ENCODE peak calls at places on chromosome 19, in nine cellular contexts. K is psoas muscle, W is small intestine, S is WERI-Rb-1, N is heart right ventricle, U is mesendoderm, D is stomach, R is left ventricle myocardium inferior, P is body of pancreas. J is an unnamed sample.

GRCh38 chr19:7507884-7508283 is 8.0 kb upstream of the ZNF358 start:
- DNase-seq in S (peak; percentile 78), P (peak; percentile 71), W (peak; percentile 77), K (peak; percentile 83), U (peak; percentile 85), D (peak; percentile 80), N (no peak), R (peak; percentile 55), J (no peak)

GRCh38 chr19:51708811-51709210 is 15.0 kb downstream of the HAS1 start:
- DNase-seq in R (no peak), N (no peak), K (no peak), D (no peak), P (no peak), S (no peak), U (no peak), W (no peak), J (no peak)

GRCh38 chr19:35889370-35890112 is 10.8 kb downstream of the NFKBID start:
- DNase-seq in D (no peak), K (no peak), P (no peak), S (no peak), N (no peak), W (no peak), R (no peak), U (no peak), J (no peak)

GRCh38 chr19:50702870-50703829 is 16.5 kb downstream of the SHANK1 start:
- DNase-seq in S (peak; percentile 57), U (no peak), R (no peak), N (no peak), W (no peak), P (no peak), D (no peak), K (no peak), J (no peak)

GRCh38 chr19:29378126-29378525 is 147.7 kb upstream of the VSTM2B start:
- DNase-seq in W (no peak), P (no peak), D (no peak), U (no peak), K (no peak), R (no peak), S (no peak), N (no peak), J (peak; percentile 58)

GRCh38 chr19:58311345-58311744 is 6.2 kb downstream of the ERVK3-1 start:
- DNase-seq in W (no peak), S (no peak), P (no peak), U (no peak), K (no peak), D (no peak), R (no peak), N (no peak), J (no peak)

GRCh38 chr19:35295792-35296462 is 4.0 kb downstream of the MAG start:
- DNase-seq in R (no peak), K (no peak), N (no peak), D (no peak), U (no peak), S (no peak), W (no peak), P (no peak), J (no peak)

GRCh38 chr19:1905071-1905862 is at the start of the genes ADAT3 and SCAMP4:
- DNase-seq in R (peak; percentile 100), U (peak; percentile 100), W (peak; percentile 99), K (peak; percentile 100), N (peak; percentile 99), P (peak; percentile 99), D (peak; percentile 99), S (peak; percentile 99), J (peak; percentile 99)

GRCh38 chr19:18655173-18655844 is 18.5 kb downstream of the KLHL26 start:
- DNase-seq in S (no peak), R (no peak), K (no peak), P (no peak), U (no peak), N (no peak), D (no peak), W (no peak), J (no peak)

GRCh38 chr19:18656337-18657086 is 19.7 kb downstream of the KLHL26 start:
- DNase-seq in R (no peak), P (no peak), K (no peak), U (no peak), W (no peak), S (no peak), N (no peak), D (no peak), J (no peak)

GRCh38 chr19:18659281-18660050 is 22.6 kb downstream of the KLHL26 start:
- DNase-seq in D (no peak), N (peak; percentile 67), W (no peak), U (no peak), K (peak; percentile 73), R (peak; percentile 61), P (peak; percentile 31), S (no peak), J (no peak)

GRCh38 chr19:18658366-18658855 is 21.6 kb downstream of the KLHL26 start:
- DNase-seq in S (no peak), D (no peak), K (no peak), W (no peak), P (no peak), N (no peak), U (no peak), R (no peak), J (no peak)

DNA sequence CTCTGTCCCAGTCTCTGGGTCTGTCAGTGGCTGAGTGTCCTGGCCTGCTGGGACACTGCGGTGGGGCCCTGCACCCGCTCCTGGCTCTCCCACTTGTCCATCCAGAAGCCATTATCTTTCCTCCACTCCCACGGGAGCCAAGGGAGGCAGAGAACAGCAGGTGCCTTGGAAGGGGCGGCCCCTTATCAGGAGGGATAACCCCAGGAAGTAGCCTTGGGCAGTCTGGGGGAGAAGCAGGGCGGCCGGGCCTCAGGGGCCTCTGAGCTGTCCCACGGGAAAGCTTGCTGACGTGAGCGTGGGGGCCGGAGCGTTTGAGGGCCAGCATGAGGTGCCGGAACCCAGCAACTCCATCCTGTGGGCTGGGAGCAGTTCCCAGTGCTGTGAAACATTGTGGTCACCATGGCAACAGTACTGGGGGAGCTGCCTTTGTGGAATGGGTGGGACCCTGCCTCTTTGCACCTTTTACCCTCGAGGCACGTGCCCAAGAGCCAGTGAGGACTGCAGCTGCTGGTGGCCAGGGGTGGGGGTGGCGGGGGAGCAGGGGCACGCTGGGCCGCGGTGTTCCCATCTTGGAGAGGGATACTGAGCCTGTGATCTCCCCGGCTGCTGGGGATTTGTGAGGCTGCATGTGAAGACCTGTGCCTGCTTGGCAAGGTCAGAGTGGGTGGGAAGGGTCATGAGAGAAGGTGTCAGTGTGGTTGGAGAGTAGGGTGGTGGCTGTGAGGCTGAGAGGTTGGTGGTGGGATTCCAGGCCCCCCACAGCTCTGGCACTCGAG is 20.9 kb downstream of the KLHL26 start:
- DNase-seq in R (peak; percentile 75), S (no peak), N (peak; percentile 84), W (no peak), K (peak; percentile 69), D (no peak), U (peak; percentile 87), P (peak; percentile 38), J (no peak)
- H3K27ac ChIP-seq in R (peak overlapping the region; percentile 84), S (no peak overlapping the region), N (peak overlapping the region; percentile 82), W (peak overlapping the region; percentile 33), K (peak overlapping the region; percentile 89), D (peak overlapping the region; percentile 79), U (no peak overlapping the region), P (no peak overlapping the region), J (peak overlapping the region; percentile 90)

GRCh38 chr19:38223119-38223523 is 901 bp downstream of the DPF1 start:
- DNase-seq in R (no peak), K (no peak), N (no peak), U (no peak), W (no peak), S (no peak), D (no peak), P (no peak), J (no peak)

GRCh38 chr19:38221919-38222828 is 1.8 kb downstream of the DPF1 start:
- DNase-seq in D (no peak), R (no peak), S (no peak), K (no peak), P (no peak), W (no peak), U (no peak), N (no peak), J (no peak)

GRCh38 chr19:38223617-38224013 is 407 bp downstream of the DPF1 start:
- DNase-seq in D (no peak), S (no peak), W (no peak), U (no peak), R (no peak), P (no peak), N (no peak), K (no peak), J (no peak)

GRCh38 chr19:38219221-38219620 is 4.8 kb downstream of the DPF1 start:
- DNase-seq in W (no peak), U (no peak), N (no peak), P (no peak), R (no peak), K (no peak), D (no peak), S (no peak), J (no peak)

DNA sequence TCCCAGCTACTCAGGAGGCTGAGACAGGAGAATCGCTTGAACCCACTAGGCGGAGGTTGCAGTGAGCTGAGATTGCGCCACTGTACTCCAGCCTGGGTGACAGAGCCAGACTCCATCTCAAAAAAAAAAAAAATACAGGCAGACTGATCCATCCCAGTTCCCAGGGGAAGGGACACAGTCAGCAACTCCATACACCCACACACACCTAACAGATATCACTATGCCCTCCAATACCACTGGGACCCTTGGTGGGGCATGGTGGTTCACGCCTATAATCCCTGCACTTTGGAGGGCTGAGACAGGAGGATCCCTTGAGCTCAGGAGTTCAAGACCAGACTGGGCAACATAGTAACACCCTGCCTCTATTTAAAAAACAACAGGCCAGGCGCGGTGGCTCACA is 2.6 kb downstream of the DPF1 start:
- DNase-seq in U (no peak), S (no peak), R (no peak), W (no peak), N (no peak), D (no peak), P (no peak), K (no peak), J (no peak)
- H3K36me3 ChIP-seq in U (no peaks in the 10 kb centered on the region), S (peaks cover 45% of the 10 kb centered on the region), R (no peaks in the 10 kb centered on the region), W (no peaks in the 10 kb centered on the region), N (no peaks in the 10 kb centered on the region), D (no peaks in the 10 kb centered on the region), P (no peaks in the 10 kb centered on the region), K (no peaks in the 10 kb centered on the region), J (no peaks in the 10 kb centered on the region)

GRCh38 chr19:33288666-33289065 is 13.7 kb downstream of the CEBPA start:
- DNase-seq in W (no peak), N (no peak), P (no peak), R (no peak), K (no peak), S (no peak), U (no peak), D (no peak), J (no peak)

GRCh38 chr19:33285441-33285927 is 16.9 kb downstream of the CEBPA start:
- DNase-seq in W (peak; percentile 69), R (no peak), D (peak; percentile 47), N (no peak), U (no peak), S (no peak), P (no peak), K (no peak), J (no peak)

GRCh38 chr19:33287438-33287837 is 14.9 kb downstream of the CEBPA start:
- DNase-seq in D (no peak), R (no peak), W (no peak), N (no peak), P (no peak), K (no peak), S (no peak), U (no peak), J (no peak)

GRCh38 chr19:33284756-33285155 is 17.6 kb downstream of the CEBPA start:
- DNase-seq in D (no peak), P (no peak), S (no peak), W (no peak), R (no peak), N (no peak), K (no peak), U (no peak), J (no peak)

DNA sequence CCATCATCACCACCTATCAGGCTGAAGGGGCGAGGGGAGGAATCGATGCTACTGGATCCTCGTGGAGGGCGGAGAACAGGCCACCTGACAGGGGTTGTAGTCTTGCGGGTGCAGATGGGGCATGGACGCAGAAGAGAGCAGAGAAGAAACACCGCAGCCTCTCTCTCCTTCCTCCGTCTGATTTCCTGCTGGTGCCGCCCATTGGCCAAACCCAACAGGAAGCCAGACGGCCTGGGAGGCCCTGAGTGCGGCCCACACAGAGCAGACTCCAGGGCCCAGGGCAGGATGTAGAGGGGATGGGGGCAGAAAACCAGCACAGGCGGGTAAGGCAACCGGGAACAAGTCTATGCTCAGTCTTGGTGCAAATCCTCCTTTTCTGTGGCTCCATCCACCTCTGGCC is 15.4 kb downstream of the CEBPA start:
- DNase-seq in R (no peak), N (no peak), K (no peak), S (no peak), W (no peak), U (no peak), D (no peak), P (no peak), J (no peak)
- H3K27ac ChIP-seq in R (no peak overlapping the region), N (no peak overlapping the region), K (no peak overlapping the region), S (no peak overlapping the region), W (no peak overlapping the region), U (no peak overlapping the region), D (peak overlapping the region; percentile 56), P (no peak overlapping the region), J (no peak overlapping the region)

GRCh38 chr19:40147693-40148347 is 43.4 kb upstream of the MAP3K10 start:
- DNase-seq in W (no peak), S (no peak), U (no peak), P (peak; percentile 27), K (no peak), D (no peak), N (no peak), R (no peak), J (peak; percentile 72)
- H3K36me3 ChIP-seq in W (no peaks in the 10 kb centered on the region), S (no peaks in the 10 kb centered on the region), U (no peaks in the 10 kb centered on the region), P (no peaks in the 10 kb centered on the region), K (no peaks in the 10 kb centered on the region), D (no peaks in the 10 kb centered on the region), N (no peaks in the 10 kb centered on the region), R (no peaks in the 10 kb centered on the region), J (no peaks in the 10 kb centered on the region)

J was measured in vagina.